ENCODE peak calls at places on chromosomes 12 and 14, in seven cellular contexts. K is endothelial cell of umbilical vein; V is CD8-positive, alpha-beta memory T cell; B is GM23248; I is psoas muscle; H is CD4-positive, alpha-beta T cell; A is AG04450. Y is an unnamed sample.

GRCh38 chr12:42141981-42142606 is 2.6 kb downstream of the GXYLT1 start:
- DNase-seq in K (no peak), V (no peak), B (no peak), I (no peak), H (no peak), A (no peak), Y (no peak)

GRCh38 chr12:19088576-19088975 is 41.0 kb upstream of the PLEKHA5 start:
- DNase-seq in K (no peak), V (no peak), B (no peak), I (no peak), H (no peak), A (no peak), Y (no peak)

GRCh38 chr14:29310757-29311156 is 544.2 kb downstream of the FOXG1 start:
- DNase-seq in K (peak; percentile 12), V (no peak), B (peak; percentile 83), I (no peak), H (no peak), A (no peak), Y (no peak)

GRCh38 chr14:52043690-52044089 is 25.2 kb downstream of the NID2 start:
- DNase-seq in K (peak; percentile 37), V (peak; percentile 23), B (peak; percentile 48), I (no peak), H (no peak), A (no peak), Y (peak; percentile 52)

GRCh38 chr12:59059401-59059935 is 139.2 kb upstream of the LRIG3 start:
- DNase-seq in K (no peak), V (no peak), B (no peak), I (no peak), H (no peak), A (no peak), Y (no peak)

GRCh38 chr14:55625481-55625880 is 45.5 kb downstream of the KTN1 start:
- DNase-seq in K (no peak), V (no peak), B (no peak), I (no peak), H (no peak), A (no peak), Y (no peak)

GRCh38 chr12:29113101-29113500 is 36.0 kb upstream of the FAR2 start:
- DNase-seq in K (no peak), V (no peak), B (peak; percentile 68), I (no peak), H (no peak), A (no peak), Y (no peak)

GRCh38 chr14:100980823-100981222 is 77.3 kb upstream of the RTL1 start:
- DNase-seq in K (no peak), V (no peak), B (no peak), I (no peak), H (no peak), A (no peak), Y (no peak)

GRCh38 chr12:124517260-124518050 is 50.0 kb downstream of the NCOR2 start:
- DNase-seq in K (peak; percentile 79), V (no peak), B (peak; percentile 82), I (peak; percentile 84), H (no peak), A (no peak), Y (peak; percentile 75)

GRCh38 chr12:31023271-31023724 is 50.4 kb upstream of the DDX11 start:
- DNase-seq in K (no peak), V (no peak), B (no peak), I (no peak), H (no peak), A (no peak), Y (no peak)

GRCh38 chr12:42468853-42469252 is 120.7 kb downstream of the PRICKLE1 start:
- DNase-seq in K (no peak), V (no peak), B (peak; percentile 34), I (no peak), H (no peak), A (no peak), Y (no peak)

GRCh38 chr12:132174015-132174660 is 29.9 kb downstream of the NOC4L start:
- DNase-seq in K (no peak), V (no peak), B (no peak), I (peak; percentile 44), H (no peak), A (no peak), Y (no peak)

GRCh38 chr12:111643428-111643826 is 42.3 kb downstream of the BRAP start:
- DNase-seq in K (peak; percentile 70), V (no peak), B (no peak), I (no peak), H (no peak), A (peak; percentile 64), Y (peak; percentile 55)

DNA sequence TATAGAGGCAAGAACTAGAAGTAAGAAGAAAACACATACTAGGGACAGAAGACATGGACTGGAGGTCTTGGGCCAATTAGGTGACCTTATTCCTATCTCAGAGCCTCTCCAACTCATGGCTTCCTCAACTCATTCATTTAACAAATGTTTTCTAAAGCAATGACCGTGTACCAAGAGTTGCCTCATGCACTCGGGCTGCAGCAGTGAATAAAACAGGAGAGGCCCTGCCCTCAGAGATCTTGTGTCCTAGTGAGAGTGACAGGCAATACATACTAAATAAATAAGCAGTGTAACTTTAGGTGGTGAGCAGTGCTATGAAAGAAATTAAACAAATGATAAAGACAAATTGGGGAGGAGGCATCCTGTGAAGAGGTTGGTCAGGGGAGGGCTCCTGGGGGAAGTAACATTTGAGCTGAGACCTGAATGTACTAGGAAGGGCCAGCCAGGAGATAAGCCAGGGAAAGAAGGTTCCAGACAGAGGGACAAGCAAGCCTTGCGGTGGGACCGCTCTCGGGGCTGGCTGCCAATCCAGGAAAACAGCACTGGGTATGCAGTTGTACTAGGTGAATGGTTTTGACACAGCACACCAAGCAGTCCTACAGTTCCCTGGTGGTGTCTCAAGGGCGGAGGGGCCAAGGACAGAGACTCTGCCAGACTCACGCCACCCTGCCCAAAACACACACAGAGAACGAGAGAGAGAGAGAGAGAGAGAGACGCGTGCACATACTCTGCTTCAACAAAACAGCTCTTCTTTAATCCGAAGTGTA is 1.3 kb downstream of the NINJ2 start:
- DNase-seq in K (no peak), V (no peak), B (no peak), I (no peak), H (no peak), A (no peak), Y (no peak)
- H3K27me3 ChIP-seq in K (peaks cover 13% of the 10 kb centered on the region), V (no peaks in the 10 kb centered on the region), B (no peaks in the 10 kb centered on the region), I (no peaks in the 10 kb centered on the region), H (no peaks in the 10 kb centered on the region), A (peaks cover 25% of the 10 kb centered on the region), Y (no peaks in the 10 kb centered on the region)

DNA sequence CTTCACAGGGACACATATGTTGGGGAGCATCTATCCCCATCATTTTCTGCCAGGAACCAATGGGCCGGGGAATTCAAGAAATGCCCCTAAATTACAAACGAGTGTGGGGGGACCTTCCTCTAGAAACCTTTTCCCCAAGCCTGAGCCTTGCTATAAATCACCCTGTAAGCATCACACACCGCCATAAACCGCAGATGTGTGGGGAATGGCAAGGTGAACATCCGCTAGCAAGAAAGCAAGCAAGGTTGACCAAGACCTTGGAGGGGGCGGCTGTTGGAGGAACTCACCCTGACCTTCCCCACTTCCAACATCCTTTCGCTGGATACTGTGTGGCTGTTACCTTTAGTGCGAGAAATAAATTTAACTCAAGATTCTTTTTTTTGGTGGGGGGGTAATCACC is 693.3 kb upstream of the TBX3 start:
- DNase-seq in K (no peak), V (no peak), B (no peak), I (no peak), H (no peak), A (no peak), Y (no peak)
- H3K27me3 ChIP-seq in K (no peaks in the 10 kb centered on the region), V (no peaks in the 10 kb centered on the region), B (no peaks in the 10 kb centered on the region), I (no peaks in the 10 kb centered on the region), H (no peaks in the 10 kb centered on the region), A (no peaks in the 10 kb centered on the region), Y (no peaks in the 10 kb centered on the region)

DNA sequence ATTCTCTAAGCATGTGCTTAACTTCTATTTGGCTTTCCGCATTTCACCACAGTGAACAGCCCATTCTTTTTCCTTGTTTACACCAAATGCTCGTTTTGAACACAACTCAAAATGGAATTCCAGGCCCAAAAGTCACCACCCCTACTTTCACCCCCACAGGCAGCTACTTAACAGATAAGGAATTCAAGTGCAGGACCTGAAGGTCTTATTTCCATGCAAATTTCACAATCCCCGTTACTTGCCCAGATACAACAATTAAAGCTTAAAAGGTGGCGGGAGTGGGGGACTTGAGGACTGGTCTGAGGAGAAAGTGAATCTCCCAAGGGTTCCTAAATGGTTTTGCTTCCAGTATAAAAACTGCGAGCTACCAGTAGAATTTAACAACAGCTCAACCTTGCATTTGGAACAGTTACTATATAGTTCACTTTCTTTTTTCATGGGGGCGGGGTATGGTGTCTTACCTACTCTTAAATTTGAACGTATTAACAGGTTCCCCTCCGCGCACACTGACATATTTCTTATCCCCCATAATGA is 3.7 kb downstream of the USP44 start:
- DNase-seq in K (no peak), V (no peak), B (peak; percentile 57), I (no peak), H (no peak), A (peak; percentile 92), Y (no peak)
- H3K27me3 ChIP-seq in K (peaks cover 14% of the 10 kb centered on the region), V (no peaks in the 10 kb centered on the region), B (peaks cover 27% of the 10 kb centered on the region), I (no peaks in the 10 kb centered on the region), H (no peaks in the 10 kb centered on the region), A (no peaks in the 10 kb centered on the region), Y (peaks cover 64% of the 10 kb centered on the region)

GRCh38 chr14:99009875-99010274 is 262.1 kb downstream of the BCL11B start:
- DNase-seq in K (no peak), V (no peak), B (no peak), I (no peak), H (peak; percentile 6), A (no peak), Y (no peak)

GRCh38 chr14:99003646-99004045 is 268.4 kb downstream of the BCL11B start:
- DNase-seq in K (no peak), V (no peak), B (no peak), I (no peak), H (no peak), A (no peak), Y (no peak)

GRCh38 chr14:99004112-99004511 is 267.9 kb downstream of the BCL11B start:
- DNase-seq in K (no peak), V (no peak), B (no peak), I (no peak), H (no peak), A (no peak), Y (no peak)

GRCh38 chr14:99007795-99008194 is 264.2 kb downstream of the BCL11B start:
- DNase-seq in K (no peak), V (no peak), B (no peak), I (no peak), H (no peak), A (no peak), Y (no peak)

DNA sequence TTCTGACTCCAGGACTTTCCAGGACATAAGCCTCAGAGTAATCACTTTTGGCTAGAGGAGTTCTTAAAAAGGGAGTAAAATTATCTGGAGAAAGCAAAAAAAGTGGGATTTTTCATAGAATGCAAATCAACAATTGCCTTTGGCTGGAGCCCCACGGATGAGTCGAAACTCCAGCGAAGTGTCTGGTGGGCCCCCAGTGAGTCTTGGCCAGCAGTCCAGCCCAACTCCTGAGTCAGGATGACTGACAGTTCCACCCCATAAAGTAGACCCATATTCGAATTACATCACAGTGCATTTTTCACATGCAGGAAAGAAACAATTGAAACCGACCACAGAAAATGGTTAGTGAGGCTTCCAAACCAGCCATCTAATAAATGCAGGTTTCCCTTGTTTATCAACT is 265.7 kb downstream of the BCL11B start:
- DNase-seq in K (no peak), V (no peak), B (no peak), I (no peak), H (no peak), A (no peak), Y (no peak)
- H3K27me3 ChIP-seq in K (no peaks in the 10 kb centered on the region), V (no peaks in the 10 kb centered on the region), B (no peaks in the 10 kb centered on the region), I (no peaks in the 10 kb centered on the region), H (no peaks in the 10 kb centered on the region), A (no peaks in the 10 kb centered on the region), Y (no peaks in the 10 kb centered on the region)

DNA sequence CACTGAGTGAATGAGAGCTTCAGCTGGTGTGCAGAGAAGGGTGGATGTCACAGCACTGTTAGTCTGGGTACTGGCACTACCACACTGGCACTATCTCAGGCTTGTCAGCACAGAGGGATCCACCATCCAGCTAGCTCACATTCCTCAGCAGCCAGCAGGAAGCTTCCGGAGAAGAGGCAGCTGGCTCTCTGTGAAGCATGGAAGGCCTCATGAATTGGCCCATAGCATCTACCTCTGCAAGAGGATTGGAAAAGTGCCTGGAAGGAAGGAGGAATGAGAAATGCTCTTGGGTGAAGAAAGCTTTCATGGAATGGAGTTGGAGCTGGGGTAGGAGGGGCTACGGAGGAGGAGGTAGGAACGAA is 9.9 kb downstream of the KRT83 start:
- DNase-seq in K (no peak), V (no peak), B (peak; percentile 63), I (no peak), H (no peak), A (no peak), Y (no peak)
- H3K27me3 ChIP-seq in K (peaks cover 63% of the 10 kb centered on the region), V (peaks cover 16% of the 10 kb centered on the region), B (no peaks in the 10 kb centered on the region), I (no peaks in the 10 kb centered on the region), H (peaks cover 61% of the 10 kb centered on the region), A (peaks cover 78% of the 10 kb centered on the region), Y (peaks cover 21% of the 10 kb centered on the region)

Y was measured in hepatocyte.